ENCODE peak calls at places on chromosomes 4 and X, in seven cellular contexts. Q is neural progenitor cell, L is small intestine, M is mesendoderm, O is heart left ventricle, I is stomach, D is thoracic aorta. U is an unnamed sample.

GRCh38 chrX:13499736-13500135 is 69.7 kb upstream of the EGFL6 start:
- DNase-seq in O (no peak), M (no peak), L (no peak), D (no peak), I (no peak), Q (no peak), U (no peak)

GRCh38 chr4:185149392-185149791 is 6.3 kb downstream of the SLC25A4 start:
- DNase-seq in D (no peak), O (no peak), M (no peak), Q (no peak), L (no peak), I (no peak), U (no peak)

GRCh38 chrX:153226344-153227190 is 47.5 kb downstream of the MAGEA1 start:
- DNase-seq in L (peak), O (peak), Q (peak), D (peak), I (no peak), M (peak), U (no peak)

GRCh38 chr4:149884529-149885206 is 69.0 kb upstream of the IQCM start:
- DNase-seq in L (no peak), M (no peak), I (no peak), O (no peak), D (no peak), Q (no peak), U (no peak)

GRCh38 chr4:89906787-89907521 is 12.3 kb downstream of the MMRN1 start:
- DNase-seq in I (no peak), O (no peak), Q (no peak), L (no peak), D (no peak), M (peak), U (no peak)

GRCh38 chrX:7061429-7061828 is 86.1 kb upstream of the STS start:
- DNase-seq in O (no peak), I (no peak), D (no peak), L (no peak), M (no peak), Q (no peak), U (no peak)

GRCh38 chr4:144399927-144400326 is 246.0 kb upstream of the HHIP start:
- DNase-seq in D (no peak), M (no peak), I (no peak), O (no peak), L (no peak), Q (no peak), U (no peak)

GRCh38 chr4:139938414-139938813 is 215.6 kb downstream of the MAML3 start:
- DNase-seq in D (no peak), O (no peak), Q (no peak), L (no peak), M (no peak), I (no peak), U (no peak)

GRCh38 chrX:56788229-56788628 is 59.2 kb downstream of the NBDY start:
- DNase-seq in M (no peak), Q (no peak), O (no peak), D (no peak), I (peak), L (no peak), U (no peak)

GRCh38 chrX:6299724-6300123 is 71.1 kb upstream of the NLGN4X start:
- DNase-seq in Q (no peak), L (no peak), M (no peak), D (no peak), I (no peak), O (no peak), U (no peak)

GRCh38 chr4:140800686-140801085 is 44.5 kb upstream of the TBC1D9 start:
- DNase-seq in O (no peak), D (no peak), M (no peak), I (no peak), Q (no peak), L (no peak), U (no peak)

GRCh38 chr4:78561677-78562076 is 10.1 kb downstream of the ANXA3 start:
- DNase-seq in M (peak), Q (no peak), D (no peak), L (no peak), I (no peak), O (no peak), U (no peak)

GRCh38 chrX:68163446-68163845 is 269.8 kb downstream of the OPHN1 start:
- DNase-seq in D (no peak), I (no peak), L (no peak), Q (no peak), O (no peak), M (no peak), U (no peak)

GRCh38 chr4:28842271-28842670 is 1877.9 kb upstream of the PCDH7 start:
- DNase-seq in Q (no peak), L (no peak), O (no peak), M (peak), D (no peak), I (no peak), U (no peak)

GRCh38 chrX:118974088-118974907 is at the start of gene LONRF3:
- DNase-seq in Q (peak), O (peak), I (peak), L (peak), D (peak), M (no peak), U (peak)

GRCh38 chrX:53930513-53931380 is 113.5 kb downstream of the PHF8 start:
- DNase-seq in L (no peak), M (peak), Q (no peak), O (no peak), I (no peak), D (no peak), U (no peak)

GRCh38 chrX:25021132-25021498 is 5.3 kb upstream of the ARX start:
- DNase-seq in L (no peak), M (no peak), Q (no peak), I (no peak), O (no peak), D (no peak), U (no peak)

GRCh38 chrX:29903365-29903764 is 312.0 kb upstream of the MAGEB2 start:
- DNase-seq in M (no peak), L (no peak), D (no peak), Q (no peak), O (no peak), I (no peak), U (no peak)

GRCh38 chr4:58413849-58414248 is 1303.7 kb upstream of the IGFBP7 start:
- DNase-seq in I (no peak), L (no peak), D (no peak), O (no peak), Q (no peak), M (no peak), U (no peak)

GRCh38 chr4:93092765-93093164 is 735.8 kb upstream of the ATOH1 start:
- DNase-seq in L (no peak), M (no peak), I (no peak), D (no peak), O (no peak), Q (no peak), U (no peak)

GRCh38 chrX:12891167-12891566 is 15.3 kb upstream of the TLR8 start:
- DNase-seq in L (no peak), D (no peak), I (no peak), O (no peak), Q (no peak), M (no peak), U (no peak)

GRCh38 chrX:150844016-150844415 is 54.5 kb downstream of the CD99L2 start:
- DNase-seq in Q (no peak), M (peak), O (no peak), I (no peak), D (no peak), L (no peak), U (no peak)

GRCh38 chr4:168604496-168605373 is 107.9 kb downstream of the PALLD start:
- DNase-seq in D (no peak), L (no peak), Q (peak), M (peak), I (no peak), O (peak), U (no peak)

GRCh38 chr4:95317124-95317820 is 231.5 kb downstream of the UNC5C start:
- DNase-seq in L (no peak), O (no peak), D (no peak), I (no peak), Q (peak), M (no peak), U (no peak)

GRCh38 chr4:147388016-147388415 is 92.9 kb upstream of the EDNRA start:
- DNase-seq in D (no peak), Q (no peak), I (no peak), L (no peak), M (no peak), O (no peak), U (no peak)

DNA sequence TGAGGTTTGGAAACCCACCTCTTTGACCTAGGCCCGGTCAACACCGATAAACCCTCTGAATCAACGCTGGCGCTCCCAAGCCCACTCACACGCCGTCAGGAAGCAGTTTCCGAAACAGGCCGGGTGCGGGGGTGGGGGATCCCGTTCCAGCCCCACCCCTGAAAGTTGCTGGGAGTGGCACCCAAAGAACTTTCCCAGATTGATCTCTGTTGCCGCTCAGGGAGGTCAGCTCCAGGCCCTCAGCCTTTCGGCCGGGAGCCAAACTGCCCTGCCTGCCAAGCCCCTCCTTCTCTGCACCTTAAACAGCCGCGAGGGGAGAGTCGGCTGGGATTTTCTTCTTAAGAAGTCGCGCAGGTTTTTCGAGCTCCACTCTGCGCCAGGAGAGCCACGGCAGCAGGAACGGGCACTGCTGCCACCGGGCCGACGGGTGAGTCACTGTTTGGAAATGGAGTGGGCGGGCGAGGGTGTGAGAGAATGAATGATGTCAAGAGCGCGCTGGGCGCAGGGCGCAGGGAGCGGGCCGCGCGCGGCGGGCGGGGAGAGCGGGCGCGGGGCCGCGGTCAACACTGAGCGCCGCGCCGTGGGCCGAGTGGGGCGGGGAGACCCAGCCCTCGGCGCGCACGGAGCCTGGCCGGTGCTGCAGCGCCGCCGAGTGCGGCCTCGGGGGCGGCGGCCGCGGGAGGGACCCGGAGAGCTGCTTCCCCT is at the start of gene SGMS2:
- DNase-seq in Q (peak), I (peak), D (peak), L (peak), O (peak), M (peak), U (no peak)
- H3K27ac ChIP-seq in Q (no peak), I (peak), D (peak), L (peak), O (peak), M (no peak), U (peak)

DNA sequence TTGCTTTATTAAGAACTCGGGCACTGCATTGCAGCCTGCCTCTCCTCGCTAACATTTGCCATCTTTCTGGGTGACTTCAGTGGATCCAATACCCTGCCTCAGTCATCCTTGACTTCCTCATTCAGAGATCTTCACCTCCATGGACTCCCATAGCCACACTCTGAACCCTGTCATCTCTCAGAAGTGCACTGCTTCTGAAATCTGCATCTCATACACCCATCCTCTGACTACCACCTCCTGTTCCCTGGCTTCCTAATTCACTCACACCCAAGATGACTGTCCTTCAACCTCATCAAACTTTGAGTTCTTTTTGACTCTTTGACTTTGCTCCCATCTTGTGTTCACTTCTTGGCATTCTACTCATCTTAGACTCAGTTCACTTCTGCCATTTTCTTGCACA is 25.3 kb upstream of the CYBB start:
- DNase-seq in D (no peak), L (no peak), M (no peak), Q (no peak), O (no peak), I (no peak), U (no peak)
- H3K27ac ChIP-seq in D (no peak), L (no peak), M (no peak), Q (no peak), O (no peak), I (no peak), U (no peak)

GRCh38 chr4:86838141-86838540 is 11.0 kb downstream of the SLC10A6 start:
- DNase-seq in I (no peak), Q (no peak), M (no peak), L (no peak), D (no peak), O (no peak), U (no peak)
- H3K27ac ChIP-seq in I (no peak), Q (no peak), M (no peak), L (no peak), D (no peak), O (no peak), U (peak)

GRCh38 chr4:52052475-52052780 is 1.3 kb downstream of the SPATA18 start:
- DNase-seq in O (no peak), L (no peak), D (no peak), Q (no peak), I (no peak), M (peak), U (no peak)
- H3K27ac ChIP-seq in O (peak), L (no peak), D (peak), Q (no peak), I (peak), M (no peak), U (peak)

DNA sequence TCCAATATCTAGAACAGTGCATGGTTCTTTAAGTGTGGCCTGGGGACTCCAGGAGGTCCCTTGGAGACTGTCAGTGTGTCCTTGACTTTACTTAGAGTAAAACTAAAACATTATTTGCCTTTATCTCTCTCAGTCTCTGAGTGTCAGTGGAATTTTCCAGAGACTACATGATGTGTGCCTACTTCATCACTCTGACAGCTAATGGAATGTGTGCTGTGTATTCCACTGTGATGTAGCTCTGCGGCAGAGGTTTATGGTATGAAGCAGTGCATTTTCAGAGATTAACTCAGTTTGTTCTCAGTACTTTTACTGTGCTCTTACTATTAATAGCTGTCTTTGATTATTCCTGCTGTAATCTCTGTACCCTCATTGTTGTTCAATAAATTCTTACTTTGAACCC is 85.6 kb downstream of the MANBA start:
- DNase-seq in O (no peak), L (no peak), I (no peak), Q (no peak), M (no peak), D (no peak), U (no peak)
- H3K27ac ChIP-seq in O (peak), L (no peak), I (no peak), Q (no peak), M (no peak), D (no peak), U (no peak)

GRCh38 chr4:76219299-76220055 is 5.9 kb upstream of the SCARB2 start:
- DNase-seq in I (no peak), M (no peak), O (no peak), D (no peak), Q (no peak), L (peak), U (no peak)
- H3K27ac ChIP-seq in I (peak), M (no peak), O (no peak), D (no peak), Q (no peak), L (no peak), U (peak)

GRCh38 chr4:41712413-41712812 is 36.1 kb downstream of the PHOX2B start:
- DNase-seq in L (no peak), M (no peak), D (no peak), I (no peak), Q (no peak), O (no peak), U (no peak)

GRCh38 chr4:41718907-41719306 is 29.6 kb downstream of the PHOX2B start:
- DNase-seq in O (no peak), L (no peak), Q (no peak), I (no peak), M (peak), D (no peak), U (no peak)

GRCh38 chr4:41713768-41714167 is 34.8 kb downstream of the PHOX2B start:
- DNase-seq in Q (no peak), M (no peak), O (no peak), I (no peak), D (no peak), L (no peak), U (no peak)

GRCh38 chr4:41714601-41715000 is 33.9 kb downstream of the PHOX2B start:
- DNase-seq in O (no peak), I (no peak), D (no peak), M (no peak), L (no peak), Q (no peak), U (no peak)

DNA sequence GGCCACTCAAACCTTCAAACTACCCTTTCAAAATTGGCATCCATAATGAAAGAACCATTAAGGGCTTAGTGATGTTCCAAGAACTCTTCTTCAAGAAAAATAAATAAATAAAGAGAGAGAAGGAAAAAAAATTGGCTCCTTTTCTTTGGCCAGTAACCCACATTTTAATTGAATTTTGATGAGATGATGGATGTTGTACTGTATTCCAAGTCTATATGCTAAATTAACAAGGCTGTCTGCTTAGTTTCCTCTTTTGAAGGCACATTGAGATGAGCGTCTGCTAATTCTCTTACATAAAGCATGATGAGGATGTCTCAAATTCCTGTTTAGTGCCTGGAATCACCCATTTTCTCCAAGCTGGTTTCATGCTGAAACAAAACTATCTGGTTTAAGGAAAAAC is 33.4 kb downstream of the PHOX2B start:
- DNase-seq in M (no peak), L (no peak), O (no peak), I (no peak), Q (no peak), D (no peak), U (no peak)
- H3K27ac ChIP-seq in M (no peak), L (no peak), O (no peak), I (no peak), Q (no peak), D (no peak), U (no peak)

DNA sequence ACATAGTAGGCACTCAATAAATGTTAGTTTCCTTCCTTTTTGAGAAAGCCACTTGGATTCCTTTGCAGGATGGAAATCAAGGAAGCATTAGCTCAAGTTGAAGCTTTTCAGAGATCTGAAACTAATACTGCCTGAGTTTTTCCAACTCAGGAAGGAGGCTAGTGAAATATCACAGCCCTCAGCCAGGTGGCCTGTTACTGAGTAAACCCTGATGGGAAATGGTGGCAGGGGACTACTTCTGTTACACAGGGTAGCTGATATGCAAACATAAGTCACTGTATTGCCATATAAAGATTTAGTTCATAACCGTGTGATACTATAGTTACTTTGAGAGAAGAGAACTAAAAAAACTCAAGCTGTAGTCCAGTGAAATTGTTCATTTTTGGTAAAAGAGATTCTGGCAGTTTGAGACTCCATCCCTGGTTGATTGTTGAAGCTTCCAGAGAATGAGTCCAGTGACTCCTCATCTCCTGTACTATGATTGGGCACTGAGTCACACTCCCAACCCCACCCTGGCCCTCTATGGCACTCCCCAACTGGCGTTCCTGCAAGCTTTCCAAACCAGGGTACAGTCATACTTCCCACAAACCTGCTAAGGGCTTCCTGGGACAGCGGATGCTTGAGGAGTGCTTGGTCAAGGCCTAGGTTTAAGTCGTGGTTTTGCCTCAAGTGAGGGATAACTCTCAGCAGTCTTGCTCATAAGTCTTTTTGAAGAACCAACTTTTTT is 81.8 kb downstream of the MID1IP1 start:
- DNase-seq in Q (no peak), D (no peak), M (no peak), L (no peak), I (peak), O (no peak), U (no peak)
- H3K27ac ChIP-seq in Q (no peak), D (no peak), M (no peak), L (no peak), I (no peak), O (no peak), U (no peak)

DNA sequence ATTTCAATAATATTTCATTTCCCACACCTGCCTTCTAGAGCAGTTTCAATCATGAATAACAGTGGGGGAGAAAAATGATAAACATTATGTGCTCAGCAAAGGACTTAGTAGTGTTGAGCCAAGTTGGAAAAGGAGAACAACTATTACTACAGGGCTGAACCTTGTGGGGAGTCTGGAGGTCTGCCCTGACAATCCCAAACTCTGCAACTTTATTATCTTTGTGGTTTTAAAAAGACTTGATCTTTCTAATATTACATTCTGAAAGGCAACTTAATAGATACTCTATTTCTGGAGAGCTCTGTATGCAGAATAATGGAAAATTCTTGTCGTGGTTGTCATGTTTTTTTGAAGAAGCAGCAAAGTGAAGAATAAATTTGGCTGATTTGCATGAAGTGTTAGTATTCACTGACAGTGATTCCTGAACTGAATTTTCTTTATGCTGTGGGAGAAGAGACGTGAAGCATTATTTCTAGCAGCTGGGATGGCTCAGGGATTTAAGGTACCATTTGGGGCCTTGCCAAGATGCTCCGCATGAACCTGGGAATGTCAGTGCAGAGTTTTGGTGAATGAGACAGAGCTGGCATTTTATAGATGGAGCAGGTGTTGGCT is 116.2 kb downstream of the SPCS3 start:
- DNase-seq in D (no peak), O (no peak), Q (no peak), I (no peak), M (no peak), L (no peak), U (no peak)
- H3K27ac ChIP-seq in D (no peak), O (no peak), Q (no peak), I (no peak), M (no peak), L (no peak), U (no peak)

U was measured in vagina.